ENCODE peak calls at places on chromosomes 4 and X, in seven cellular contexts. One of them, this sample, is unnamed.

GRCh38 chrX:46580613-46581012 is 7.0 kb downstream of the CHST7 start:
- DNase-seq in PC-3: no peak
- DNase-seq in HepG2: no peak
- DNase-seq in astrocyte: no peak
- DNase-seq in IMR-90: no peak
- DNase-seq in hepatocyte: no peak
- DNase-seq in keratinocyte: no peak
- DNase-seq in this sample: no peak

GRCh38 chr4:15003441-15003890 is 1.2 kb downstream of the CPEB2 start:
- DNase-seq in PC-3: peak
- DNase-seq in hepatocyte: peak
- DNase-seq in keratinocyte: no peak
- DNase-seq in HepG2: no peak
- DNase-seq in astrocyte: no peak
- DNase-seq in IMR-90: peak
- DNase-seq in this sample: peak

GRCh38 chr4:86472377-86473019 is 112.6 kb upstream of the MAPK10 start:
- DNase-seq in IMR-90: no peak
- DNase-seq in astrocyte: no peak
- DNase-seq in hepatocyte: no peak
- DNase-seq in keratinocyte: no peak
- DNase-seq in HepG2: no peak
- DNase-seq in PC-3: no peak
- DNase-seq in this sample: no peak

GRCh38 chr4:88283661-88284377 is 542 bp downstream of the PPM1K start:
- DNase-seq in astrocyte: peak
- DNase-seq in hepatocyte: peak
- DNase-seq in keratinocyte: no peak
- DNase-seq in PC-3: peak
- DNase-seq in IMR-90: peak
- DNase-seq in HepG2: peak
- DNase-seq in this sample: peak

GRCh38 chr4:14783011-14783877 is 219.0 kb upstream of the CPEB2 start:
- DNase-seq in HepG2: no peak
- DNase-seq in PC-3: peak
- DNase-seq in hepatocyte: no peak
- DNase-seq in IMR-90: peak
- DNase-seq in keratinocyte: peak
- DNase-seq in astrocyte: peak
- DNase-seq in this sample: peak

GRCh38 chr4:145012841-145013240 is 85.2 kb downstream of the ANAPC10 start:
- DNase-seq in IMR-90: peak
- DNase-seq in keratinocyte: no peak
- DNase-seq in hepatocyte: no peak
- DNase-seq in HepG2: peak
- DNase-seq in astrocyte: peak
- DNase-seq in PC-3: peak
- DNase-seq in this sample: peak

GRCh38 chr4:16532240-16532990 is 306.1 kb upstream of the TAPT1 start:
- DNase-seq in HepG2: no peak
- DNase-seq in IMR-90: peak
- DNase-seq in keratinocyte: no peak
- DNase-seq in hepatocyte: peak
- DNase-seq in astrocyte: peak
- DNase-seq in PC-3: peak
- DNase-seq in this sample: peak

GRCh38 chrX:77003956-77004355 is 443.2 kb upstream of the FGF16 start:
- DNase-seq in HepG2: no peak
- DNase-seq in IMR-90: no peak
- DNase-seq in hepatocyte: peak
- DNase-seq in PC-3: peak
- DNase-seq in astrocyte: peak
- DNase-seq in keratinocyte: no peak
- DNase-seq in this sample: no peak

GRCh38 chr4:107115185-107115847 is 79.2 kb upstream of the DKK2 start:
- DNase-seq in HepG2: no peak
- DNase-seq in keratinocyte: no peak
- DNase-seq in IMR-90: no peak
- DNase-seq in PC-3: no peak
- DNase-seq in astrocyte: peak
- DNase-seq in hepatocyte: no peak
- DNase-seq in this sample: no peak

GRCh38 chr4:143335979-143336827 is 473 bp upstream of the GAB1 start:
- DNase-seq in hepatocyte: peak
- DNase-seq in HepG2: peak
- DNase-seq in PC-3: peak
- DNase-seq in astrocyte: peak
- DNase-seq in IMR-90: peak
- DNase-seq in keratinocyte: no peak
- DNase-seq in this sample: peak

GRCh38 chr4:77586953-77587383 is 18.7 kb upstream of the CXCL13 start:
- DNase-seq in hepatocyte: no peak
- DNase-seq in keratinocyte: no peak
- DNase-seq in IMR-90: no peak
- DNase-seq in HepG2: no peak
- DNase-seq in PC-3: peak
- DNase-seq in astrocyte: peak
- DNase-seq in this sample: peak

GRCh38 chrX:133722756-133723155 is 262.6 kb downstream of the GPC3 start:
- DNase-seq in PC-3: no peak
- DNase-seq in hepatocyte: no peak
- DNase-seq in HepG2: no peak
- DNase-seq in IMR-90: no peak
- DNase-seq in astrocyte: no peak
- DNase-seq in keratinocyte: no peak
- DNase-seq in this sample: no peak

GRCh38 chrX:110021180-110022022 is 18.5 kb downstream of the TMEM164 start:
- DNase-seq in hepatocyte: no peak
- DNase-seq in PC-3: no peak
- DNase-seq in astrocyte: peak
- DNase-seq in keratinocyte: no peak
- DNase-seq in IMR-90: peak
- DNase-seq in HepG2: no peak
- DNase-seq in this sample: no peak

GRCh38 chrX:150507251-150507856 is 61.1 kb upstream of the MTM1 start:
- DNase-seq in keratinocyte: no peak
- DNase-seq in hepatocyte: no peak
- DNase-seq in PC-3: no peak
- DNase-seq in HepG2: no peak
- DNase-seq in astrocyte: no peak
- DNase-seq in IMR-90: no peak
- DNase-seq in this sample: no peak

GRCh38 chr4:17544205-17544604 is 29.2 kb downstream of the CLRN2 start:
- DNase-seq in astrocyte: no peak
- DNase-seq in keratinocyte: no peak
- DNase-seq in HepG2: peak
- DNase-seq in hepatocyte: peak
- DNase-seq in IMR-90: no peak
- DNase-seq in PC-3: peak
- DNase-seq in this sample: no peak

GRCh38 chr4:141080668-141081067 is 52.6 kb downstream of the RNF150 start:
- DNase-seq in astrocyte: no peak
- DNase-seq in keratinocyte: no peak
- DNase-seq in IMR-90: no peak
- DNase-seq in hepatocyte: no peak
- DNase-seq in PC-3: no peak
- DNase-seq in HepG2: no peak
- DNase-seq in this sample: no peak

GRCh38 chr4:38993683-38994082 is 38.5 kb downstream of the TMEM156 start:
- DNase-seq in hepatocyte: no peak
- DNase-seq in IMR-90: no peak
- DNase-seq in HepG2: peak
- DNase-seq in PC-3: no peak
- DNase-seq in keratinocyte: no peak
- DNase-seq in astrocyte: no peak
- DNase-seq in this sample: no peak

GRCh38 chr4:100872811-100873210 is 355.0 kb upstream of the EMCN start:
- DNase-seq in HepG2: no peak
- DNase-seq in PC-3: no peak
- DNase-seq in keratinocyte: no peak
- DNase-seq in hepatocyte: no peak
- DNase-seq in astrocyte: peak
- DNase-seq in IMR-90: no peak
- DNase-seq in this sample: peak

GRCh38 chr4:80486603-80487002 is 151.1 kb downstream of the CFAP299 start:
- DNase-seq in PC-3: no peak
- DNase-seq in HepG2: no peak
- DNase-seq in hepatocyte: no peak
- DNase-seq in IMR-90: no peak
- DNase-seq in astrocyte: no peak
- DNase-seq in keratinocyte: no peak
- DNase-seq in this sample: no peak

GRCh38 chr4:183345261-183345660 is 23.0 kb upstream of the CLDN24 start:
- DNase-seq in hepatocyte: no peak
- DNase-seq in IMR-90: no peak
- DNase-seq in astrocyte: no peak
- DNase-seq in HepG2: no peak
- DNase-seq in PC-3: no peak
- DNase-seq in keratinocyte: no peak
- DNase-seq in this sample: no peak
- H2AFZ ChIP-seq in hepatocyte: no peak
- H2AFZ ChIP-seq in IMR-90: no peak
- H2AFZ ChIP-seq in astrocyte: no peak
- H2AFZ ChIP-seq in HepG2: no peak
- H2AFZ ChIP-seq in PC-3: no peak
- H2AFZ ChIP-seq in keratinocyte: no peak
- H2AFZ ChIP-seq in this sample: no peak

GRCh38 chr4:146059865-146060264 is 115.7 kb upstream of the LSM6 start:
- DNase-seq in IMR-90: no peak
- DNase-seq in HepG2: no peak
- DNase-seq in PC-3: no peak
- DNase-seq in hepatocyte: no peak
- DNase-seq in astrocyte: no peak
- DNase-seq in keratinocyte: no peak
- DNase-seq in this sample: no peak
- H2AFZ ChIP-seq in IMR-90: no peak
- H2AFZ ChIP-seq in HepG2: no peak
- H2AFZ ChIP-seq in PC-3: no peak
- H2AFZ ChIP-seq in hepatocyte: no peak
- H2AFZ ChIP-seq in astrocyte: no peak
- H2AFZ ChIP-seq in keratinocyte: no peak
- H2AFZ ChIP-seq in this sample: no peak

DNA sequence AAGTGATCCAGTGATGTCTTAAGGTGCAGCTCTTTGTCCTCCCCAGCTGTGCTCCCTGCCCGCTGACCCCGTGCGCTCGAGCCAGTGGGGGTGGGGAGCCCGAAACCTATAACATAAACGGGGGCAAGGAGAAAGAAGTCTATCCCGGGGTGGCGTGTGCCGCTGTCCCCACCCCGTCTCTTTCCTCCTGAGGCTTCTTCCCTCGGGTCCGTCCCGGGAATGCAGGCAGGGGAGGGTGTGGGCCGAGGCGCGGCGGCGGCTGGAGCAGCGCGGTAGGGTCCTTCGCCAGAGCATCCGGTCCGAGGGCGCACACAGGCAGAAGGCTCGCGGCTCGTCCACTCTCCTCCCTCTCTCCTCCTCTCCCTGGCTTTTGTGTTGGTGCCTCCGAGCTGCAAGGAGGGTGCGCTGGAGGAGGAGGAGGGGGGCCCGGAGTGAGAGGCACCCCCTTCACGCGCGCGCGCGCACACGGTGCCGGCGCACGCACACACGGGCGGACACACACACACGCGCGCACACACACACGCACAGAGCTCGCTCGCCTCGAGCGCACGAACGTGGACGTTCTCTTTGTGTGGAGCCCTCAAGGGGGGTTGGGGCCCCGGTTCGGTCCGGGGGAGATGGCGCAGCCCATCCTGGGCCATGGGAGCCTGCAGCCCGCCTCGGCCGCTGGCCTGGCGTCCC is at the start of gene RAB33A:
- DNase-seq in PC-3: no peak
- DNase-seq in hepatocyte: peak
- DNase-seq in keratinocyte: no peak
- DNase-seq in astrocyte: no peak
- DNase-seq in HepG2: no peak
- DNase-seq in IMR-90: no peak
- DNase-seq in this sample: no peak
- H2AFZ ChIP-seq in PC-3: peak
- H2AFZ ChIP-seq in hepatocyte: no peak
- H2AFZ ChIP-seq in keratinocyte: peak
- H2AFZ ChIP-seq in astrocyte: peak
- H2AFZ ChIP-seq in HepG2: no peak
- H2AFZ ChIP-seq in IMR-90: peak
- H2AFZ ChIP-seq in this sample: peak

GRCh38 chr4:23305026-23305425 is 584.8 kb downstream of the PPARGC1A start:
- DNase-seq in HepG2: peak
- DNase-seq in IMR-90: no peak
- DNase-seq in astrocyte: peak
- DNase-seq in PC-3: peak
- DNase-seq in keratinocyte: no peak
- DNase-seq in hepatocyte: no peak
- DNase-seq in this sample: no peak
- H2AFZ ChIP-seq in HepG2: no peak
- H2AFZ ChIP-seq in IMR-90: no peak
- H2AFZ ChIP-seq in astrocyte: no peak
- H2AFZ ChIP-seq in PC-3: peak
- H2AFZ ChIP-seq in keratinocyte: peak
- H2AFZ ChIP-seq in hepatocyte: no peak
- H2AFZ ChIP-seq in this sample: no peak

DNA sequence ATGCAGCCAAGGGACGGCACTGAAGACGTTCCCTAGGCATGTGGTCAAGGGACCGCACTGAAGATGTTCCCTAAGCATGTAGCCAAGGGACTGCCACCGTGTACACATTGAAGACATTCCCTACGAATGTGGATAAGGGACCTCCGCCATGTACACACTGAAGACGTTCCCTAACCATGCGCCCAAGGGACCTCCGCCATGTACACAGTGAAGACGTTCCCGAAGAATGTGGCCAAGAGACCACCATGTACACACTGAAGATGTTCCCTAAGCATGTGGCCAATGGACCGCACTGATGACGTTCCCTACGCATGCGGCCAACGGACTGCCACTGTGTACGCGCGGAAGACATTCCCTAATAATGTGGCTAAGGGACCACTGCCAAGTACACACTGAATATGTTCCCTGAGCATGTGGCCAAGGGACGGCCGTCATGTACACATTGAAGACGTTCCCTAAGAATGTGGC is 48.4 kb downstream of the DHRSX start:
- DNase-seq in HepG2: no peak
- DNase-seq in keratinocyte: no peak
- DNase-seq in PC-3: no peak
- DNase-seq in IMR-90: no peak
- DNase-seq in astrocyte: no peak
- DNase-seq in hepatocyte: no peak
- DNase-seq in this sample: no peak
- H2AFZ ChIP-seq in HepG2: no peak
- H2AFZ ChIP-seq in keratinocyte: no peak
- H2AFZ ChIP-seq in PC-3: no peak
- H2AFZ ChIP-seq in IMR-90: no peak
- H2AFZ ChIP-seq in astrocyte: no peak
- H2AFZ ChIP-seq in hepatocyte: no peak
- H2AFZ ChIP-seq in this sample: no peak

This sample was measured in mammary epithelial cell.